ENCODE peak calls at places on chromosomes 16 and 17, in four cellular contexts. E, L, M and F are unnamed samples.

GRCh38 chr17:79651751-79652150 is 40.9 kb upstream of the RBFOX3 start:
- DNase-seq in E (no peak), L (no peak), M (no peak), F (no peak)

GRCh38 chr17:82245144-82246039 is 16.6 kb downstream of the SLC16A3 start:
- DNase-seq in E (peak), L (no peak), M (no peak), F (no peak)

GRCh38 chr17:47962901-47963300 is 5.2 kb upstream of the PRR15L start:
- DNase-seq in E (no peak), L (no peak), M (no peak), F (no peak)

GRCh38 chr17:64009571-64010402 is 10.6 kb downstream of the ICAM2 start:
- DNase-seq in E (no peak), L (no peak), M (no peak), F (no peak)

GRCh38 chr16:75112281-75113045 is 4.1 kb downstream of the LDHD start:
- DNase-seq in E (peak), L (no peak), M (no peak), F (no peak)

GRCh38 chr17:70796757-70797156 is 627.4 kb downstream of the KCNJ2 start:
- DNase-seq in E (no peak), L (no peak), M (no peak), F (no peak)

GRCh38 chr16:74743668-74744299 is 30.8 kb downstream of the FA2H start:
- DNase-seq in E (peak), L (no peak), M (peak), F (no peak)

GRCh38 chr17:27853121-27853520 is 40.0 kb downstream of the LYRM9 start:
- DNase-seq in E (no peak), L (no peak), M (no peak), F (no peak)

GRCh38 chr16:75272097-75272548 is 20.7 kb upstream of the BCAR1 start:
- DNase-seq in E (peak), L (no peak), M (no peak), F (no peak)

DNA sequence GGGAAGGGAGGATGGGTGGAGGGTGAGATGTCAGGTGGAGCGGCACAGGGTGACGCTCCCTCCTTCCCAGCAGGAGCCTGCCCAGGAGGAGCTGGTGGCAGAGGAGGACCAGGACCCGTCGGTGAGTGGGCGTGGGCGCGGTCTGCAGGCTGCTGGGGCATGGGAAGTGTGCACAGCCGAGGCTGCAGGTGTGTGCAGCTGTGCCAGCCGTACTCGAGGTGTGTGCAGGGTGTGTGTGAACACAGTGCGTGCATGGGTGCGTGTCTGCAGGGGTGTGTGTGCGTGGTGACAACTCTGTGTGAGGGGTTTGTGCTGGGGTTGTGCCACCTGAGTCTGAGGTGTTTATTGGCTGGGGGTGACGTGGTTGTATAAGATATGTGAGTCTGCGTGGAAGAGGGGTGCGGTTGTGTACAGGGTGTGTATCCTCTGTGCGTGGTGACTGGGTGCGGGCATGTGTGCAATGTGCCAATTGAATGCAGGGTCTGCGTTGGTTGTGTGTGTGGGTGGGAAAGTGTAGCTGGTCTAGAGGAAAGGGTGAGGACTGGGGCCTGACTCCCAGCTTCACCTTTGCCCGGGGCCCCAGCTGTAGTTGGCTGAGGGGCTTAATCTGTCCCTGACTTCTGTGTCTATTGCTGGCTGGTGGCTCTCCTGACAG is 670 bp downstream of the TNFSF12 start:
- DNase-seq in E (no peak), L (no peak), M (peak), F (no peak)
- H3K4me3 ChIP-seq in E (peak), L (peak), M (peak), F (peak)

DNA sequence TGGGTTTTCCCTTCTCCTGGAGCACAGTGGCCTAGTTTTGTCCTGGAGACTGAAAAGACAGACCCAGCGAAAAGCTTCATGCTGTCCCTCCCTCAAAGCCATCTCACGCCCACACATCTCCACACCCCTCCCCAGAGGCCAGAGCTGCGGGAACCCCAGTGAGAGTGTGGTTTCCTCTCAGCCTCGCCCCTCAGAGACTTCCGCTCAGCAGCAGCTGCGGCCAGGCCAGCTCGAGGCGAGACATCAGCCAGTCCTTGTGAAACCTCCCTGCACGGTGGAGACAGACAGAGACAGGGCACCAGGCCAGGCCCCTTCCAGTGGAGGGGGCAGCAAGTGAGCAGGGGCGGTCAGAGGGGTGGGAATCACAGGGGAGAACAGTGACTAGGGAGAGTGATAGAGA is 77.0 kb upstream of the TNRC6C start:
- DNase-seq in E (peak), L (peak), M (peak), F (peak)
- H3K4me3 ChIP-seq in E (no peak), L (no peak), M (no peak), F (no peak)

GRCh38 chr17:3794890-3795757 is 5.9 kb downstream of the ITGAE start:
- DNase-seq in E (no peak), L (peak), M (peak), F (no peak)

GRCh38 chr17:3795758-3796102 is 5.3 kb downstream of the ITGAE start:
- DNase-seq in E (no peak), L (no peak), M (no peak), F (no peak)

GRCh38 chr17:3796110-3796821 is 4.7 kb downstream of the ITGAE start:
- DNase-seq in E (no peak), L (peak), M (peak), F (no peak)

GRCh38 chr17:3798273-3799180 is 2.5 kb downstream of the ITGAE start:
- DNase-seq in E (no peak), L (no peak), M (no peak), F (no peak)

DNA sequence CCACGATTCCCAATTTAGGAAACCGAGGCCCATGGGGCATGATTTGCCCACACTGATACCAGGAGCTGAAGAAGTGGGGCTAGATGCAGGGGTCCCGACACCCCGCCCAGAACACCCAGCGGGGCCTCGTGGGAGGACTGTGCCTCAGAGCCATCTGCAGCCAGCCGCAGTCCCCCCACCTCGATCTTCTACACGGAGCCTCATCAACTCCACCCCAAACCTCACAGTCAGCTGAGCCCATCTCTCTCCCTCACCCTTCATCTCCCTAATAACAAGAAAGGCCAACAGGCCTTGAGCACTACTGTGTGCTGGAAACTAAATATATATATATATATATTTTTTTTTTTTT is 4.2 kb downstream of the ITGAE start:
- DNase-seq in E (no peak), L (no peak), M (no peak), F (no peak)
- H3K4me3 ChIP-seq in E (no peak), L (no peak), M (no peak), F (no peak)

GRCh38 chr16:12902511-12903324 is 1.3 kb downstream of the SHISA9 start:
- DNase-seq in E (peak), L (no peak), M (no peak), F (no peak)
- H3K4me3 ChIP-seq in E (peak), L (no peak), M (no peak), F (peak)

DNA sequence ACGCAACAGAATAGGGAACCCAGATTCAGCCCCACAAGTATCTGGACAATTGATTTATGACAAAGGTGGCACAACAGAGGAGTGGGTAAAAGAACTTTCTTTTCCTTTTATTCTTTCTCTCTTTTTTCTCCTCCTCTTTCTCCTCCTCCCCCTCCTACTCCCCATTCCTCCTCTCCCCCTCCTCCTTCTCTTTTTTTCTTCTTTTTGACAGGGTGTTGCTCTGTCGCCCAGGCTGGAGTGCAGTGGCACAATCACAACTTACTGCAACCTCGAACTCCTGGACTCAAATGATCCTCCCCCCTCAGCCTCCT is 16.1 kb downstream of the GNGT2 start:
- DNase-seq in E (no peak), L (no peak), M (no peak), F (no peak)
- H3K4me3 ChIP-seq in E (no peak), L (no peak), M (no peak), F (no peak)

GRCh38 chr16:16028311-16028999 is 79.0 kb downstream of the ABCC1 start:
- DNase-seq in E (no peak), L (no peak), M (no peak), F (no peak)
- H3K4me3 ChIP-seq in E (no peak), L (no peak), M (no peak), F (no peak)

GRCh38 chr16:8088820-8089338 is 501.4 kb downstream of the TMEM114 start:
- DNase-seq in E (no peak), L (no peak), M (no peak), F (no peak)

GRCh38 chr16:8087597-8088279 is 502.6 kb downstream of the TMEM114 start:
- DNase-seq in E (no peak), L (no peak), M (no peak), F (no peak)
- H3K4me3 ChIP-seq in E (no peak), L (no peak), M (no peak), F (no peak)